ENCODE peak calls at places on chromosomes 7 and 10, in five cellular contexts. Y, I, N, E and M are unnamed samples.

GRCh38 chr10:54800677-54801480 is at the start of gene PCDH15:
- DNase-seq in Y (no peak), I (no peak), N (peak), E (peak), M (peak)

GRCh38 chr7:1853619-1854520 is 183.8 kb downstream of the ELFN1 start:
- DNase-seq in Y (no peak), I (no peak), N (peak), E (no peak), M (no peak)

GRCh38 chr7:68176974-68177373 is 1180.3 kb downstream of the TYW1 start:
- DNase-seq in Y (peak), I (peak), N (peak), E (peak), M (peak)

GRCh38 chr7:33062023-33062781 is at the start of gene NT5C3A:
- DNase-seq in Y (peak), I (peak), N (peak), E (peak), M (peak)

GRCh38 chr10:73887038-73888015 is 13.0 kb upstream of the CAMK2G start:
- DNase-seq in Y (peak), I (peak), N (peak), E (peak), M (peak)

GRCh38 chr10:35843524-35844171 is 201.6 kb upstream of the FZD8 start:
- DNase-seq in Y (no peak), I (no peak), N (no peak), E (peak), M (no peak)

GRCh38 chr10:78319371-78319770 is 285.7 kb downstream of the RPS24 start:
- DNase-seq in Y (no peak), I (no peak), N (no peak), E (no peak), M (no peak)

GRCh38 chr7:148664319-148664718 is 34.4 kb upstream of the CUL1 start:
- DNase-seq in Y (peak), I (no peak), N (peak), E (peak), M (peak)

GRCh38 chr7:149772236-149772820 is 1.1 kb downstream of the ZNF467 start:
- DNase-seq in Y (no peak), I (peak), N (peak), E (peak), M (no peak)

GRCh38 chr7:132206594-132206993 is 369.7 kb downstream of the PLXNA4 start:
- DNase-seq in Y (no peak), I (no peak), N (no peak), E (peak), M (no peak)

GRCh38 chr10:78717200-78717599 is 351.6 kb upstream of the ZMIZ1 start:
- DNase-seq in Y (no peak), I (no peak), N (peak), E (peak), M (peak)

GRCh38 chr7:153886506-153887391 is 165.4 kb upstream of the DPP6 start:
- DNase-seq in Y (no peak), I (no peak), N (peak), E (no peak), M (no peak)

DNA sequence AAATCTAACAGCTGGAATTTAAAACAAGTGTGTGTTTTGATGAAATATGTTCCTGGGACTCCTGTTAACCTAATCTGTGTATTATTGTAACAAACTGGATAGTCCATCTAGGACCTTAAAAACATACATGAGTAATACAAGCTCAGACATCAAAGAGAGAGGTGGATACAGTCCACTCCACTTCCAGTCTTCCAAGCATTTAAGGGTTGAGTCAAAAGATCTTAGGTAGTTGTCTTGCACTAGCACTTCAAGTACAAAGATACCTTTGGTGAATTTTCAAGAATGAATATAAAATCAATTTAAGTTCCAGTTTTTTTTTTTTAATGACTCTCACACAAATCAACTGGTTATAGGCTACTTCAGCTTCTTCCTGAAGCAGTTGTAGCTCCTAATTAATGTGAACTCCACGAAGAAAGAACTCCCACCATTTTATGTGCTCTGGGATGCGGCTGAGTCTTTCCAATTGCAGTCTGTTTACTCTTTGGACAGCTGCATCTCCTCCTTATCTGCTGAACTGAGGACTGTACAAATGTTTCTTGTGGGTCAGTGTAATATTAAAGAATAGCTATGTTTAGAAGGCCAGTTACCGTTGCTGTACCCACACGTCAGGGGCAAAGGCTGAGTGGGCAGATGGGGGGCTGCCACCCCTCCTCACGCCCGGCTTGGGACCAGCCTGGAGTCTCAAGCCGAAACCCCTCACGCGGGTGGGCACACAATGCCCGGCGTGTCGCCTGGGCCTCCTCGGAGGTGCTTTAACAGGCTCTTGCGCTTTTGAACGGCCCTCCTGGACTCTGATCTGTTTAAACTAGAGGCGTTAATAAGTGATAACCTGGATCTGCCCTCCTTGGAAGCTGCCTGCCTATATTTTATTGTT is 2.9 kb upstream of the IGF2BP3 start:
- DNase-seq in Y (no peak), I (no peak), N (no peak), E (no peak), M (no peak)
- H3K4me3 ChIP-seq in Y (peak), I (peak), N (no peak), E (no peak), M (peak)

GRCh38 chr7:82623812-82624211 is 180.2 kb upstream of the CACNA2D1 start:
- DNase-seq in Y (no peak), I (no peak), N (no peak), E (no peak), M (peak)

GRCh38 chr7:82629583-82629982 is 186.0 kb upstream of the CACNA2D1 start:
- DNase-seq in Y (no peak), I (no peak), N (no peak), E (no peak), M (peak)

GRCh38 chr7:82624965-82625364 is 181.4 kb upstream of the CACNA2D1 start:
- DNase-seq in Y (no peak), I (no peak), N (no peak), E (no peak), M (no peak)

GRCh38 chr7:82624337-82624736 is 180.8 kb upstream of the CACNA2D1 start:
- DNase-seq in Y (peak), I (no peak), N (no peak), E (no peak), M (peak)

DNA sequence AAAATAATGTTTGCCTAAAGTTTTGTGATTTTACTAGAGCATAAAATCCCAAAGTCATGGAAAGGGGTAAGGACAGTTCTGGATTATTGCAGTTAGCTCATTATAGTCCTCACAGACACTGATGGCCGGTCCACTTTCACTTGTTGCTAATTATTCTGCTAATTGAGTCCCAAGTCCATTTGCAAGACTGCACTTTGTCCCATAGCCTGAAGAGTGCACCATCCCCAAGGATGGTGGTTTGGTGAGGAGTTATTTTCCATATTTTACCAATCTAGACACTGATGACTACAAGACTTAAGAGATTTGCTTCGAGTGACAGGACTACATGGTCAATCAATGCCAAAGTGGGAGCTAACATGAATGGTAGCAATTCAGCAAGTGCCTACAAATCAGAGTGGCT is 181.8 kb upstream of the CACNA2D1 start:
- DNase-seq in Y (no peak), I (no peak), N (no peak), E (no peak), M (peak)
- TF ChIP-seq CTCF in Y (peak), I (no peak), N (no peak), E (no peak), M (peak)

GRCh38 chr10:80452688-80453391 is 1.3 kb upstream of the TSPAN14 start:
- DNase-seq in Y (no peak), I (no peak), N (peak), E (no peak), M (no peak)
- H3K4me3 ChIP-seq in Y (peak), I (peak), N (no peak), E (peak), M (no peak)

DNA sequence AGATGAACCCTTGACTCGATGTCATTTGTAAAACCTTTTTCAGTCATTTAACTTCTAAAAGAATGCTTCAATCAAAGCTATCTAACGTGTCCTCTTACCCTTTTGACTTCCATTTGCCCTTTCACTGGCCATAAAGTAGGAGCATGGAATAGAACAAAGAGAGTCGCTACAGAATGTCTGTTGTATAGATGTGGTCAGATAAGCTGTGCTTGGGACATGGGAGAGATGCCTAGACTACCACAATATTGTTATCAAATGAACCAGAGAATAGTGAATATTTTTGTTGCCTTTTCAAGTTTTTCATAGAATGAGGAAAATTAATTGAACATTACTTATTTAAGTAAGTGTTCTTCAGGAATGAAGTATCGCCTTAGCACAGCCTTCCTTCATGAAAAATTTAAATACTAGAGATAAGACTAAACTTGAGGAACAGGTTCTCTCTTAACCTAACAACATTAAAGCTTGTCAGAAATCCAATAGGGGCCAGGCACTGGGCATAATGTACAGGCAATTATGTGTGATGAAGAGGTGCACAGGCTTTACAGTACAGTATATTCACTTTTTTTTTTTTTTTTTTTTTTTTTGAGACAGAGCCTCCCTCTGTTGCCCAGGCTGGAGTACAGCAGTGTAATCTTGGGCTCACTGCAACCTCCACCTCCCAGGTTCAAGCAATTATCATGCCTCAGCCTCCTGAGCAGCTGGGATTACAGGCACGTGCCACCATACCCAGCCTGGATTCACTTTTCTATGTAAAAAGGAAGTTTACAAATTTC is 7.5 kb upstream of the KMT2E start:
- DNase-seq in Y (no peak), I (no peak), N (no peak), E (no peak), M (no peak)
- TF ChIP-seq CTCF in Y (peak), I (no peak), N (no peak), E (no peak), M (no peak)

GRCh38 chr7:46802460-46802972 is 779.4 kb downstream of the TNS3 start:
- DNase-seq in Y (no peak), I (no peak), N (no peak), E (no peak), M (no peak)
- H3K4me3 ChIP-seq in Y (no peak), I (no peak), N (no peak), E (no peak), M (no peak)

GRCh38 chr7:84613411-84613810 is 418.8 kb upstream of the SEMA3A start:
- DNase-seq in Y (no peak), I (no peak), N (no peak), E (no peak), M (no peak)

GRCh38 chr7:84612976-84613375 is 418.4 kb upstream of the SEMA3A start:
- DNase-seq in Y (no peak), I (no peak), N (no peak), E (no peak), M (peak)

GRCh38 chr7:84611391-84611790 is 416.8 kb upstream of the SEMA3A start:
- DNase-seq in Y (no peak), I (no peak), N (no peak), E (no peak), M (no peak)

GRCh38 chr7:84617265-84618030 is 422.9 kb upstream of the SEMA3A start:
- DNase-seq in Y (no peak), I (no peak), N (no peak), E (no peak), M (no peak)

DNA sequence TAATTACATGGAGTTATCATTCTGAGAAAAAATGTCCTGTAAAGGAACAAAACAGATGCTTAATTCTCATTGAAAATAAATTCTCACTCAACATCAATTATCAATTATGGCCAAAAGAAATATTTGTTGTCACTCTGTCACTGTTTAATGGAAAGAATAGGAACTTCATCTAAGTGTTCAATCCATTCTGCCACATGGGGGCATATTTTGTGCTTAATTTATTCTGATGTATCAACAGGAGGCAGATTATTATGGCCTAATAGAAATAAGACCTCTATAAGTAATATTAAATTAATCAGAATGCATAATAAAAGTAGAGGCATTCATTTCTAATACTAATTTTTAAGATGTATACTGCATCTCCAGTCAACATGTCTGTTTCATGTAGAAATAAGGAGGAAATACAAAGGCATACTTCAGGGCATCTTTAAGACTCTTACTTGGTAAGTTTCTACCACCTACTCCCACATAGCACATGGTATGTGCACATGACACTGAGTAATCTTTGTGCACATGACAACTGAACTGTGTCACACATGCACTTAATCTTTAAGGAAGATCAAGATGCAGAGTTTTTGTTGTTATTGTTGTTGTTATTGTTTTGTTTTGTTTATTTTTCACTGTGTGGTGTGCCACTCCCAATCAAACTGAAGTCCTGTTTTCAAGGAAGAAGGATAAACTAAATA is 420.4 kb upstream of the SEMA3A start:
- DNase-seq in Y (peak), I (no peak), N (no peak), E (no peak), M (peak)
- TF ChIP-seq CTCF in Y (peak), I (peak), N (no peak), E (no peak), M (peak)

DNA sequence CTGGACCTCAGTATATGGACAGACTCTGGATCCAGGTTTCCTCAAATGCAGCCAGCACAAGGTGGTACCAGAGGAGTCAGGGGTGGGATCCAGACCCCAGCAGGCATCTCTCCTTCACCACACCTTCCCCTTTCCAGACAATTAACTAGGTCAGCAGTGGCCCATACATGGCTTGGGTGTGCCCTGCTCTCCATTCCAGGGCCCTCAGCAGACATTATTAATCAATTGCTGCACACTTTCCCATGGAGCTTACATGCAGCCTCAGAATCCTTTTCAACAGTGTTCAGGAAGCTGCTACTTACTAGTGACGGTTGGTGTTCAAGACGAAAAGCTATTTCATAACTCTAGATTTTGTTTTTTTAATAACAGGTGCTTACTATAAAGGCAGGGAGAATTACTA is 6.0 kb downstream of the COL13A1 start:
- DNase-seq in Y (peak), I (no peak), N (no peak), E (no peak), M (peak)
- H3K4me3 ChIP-seq in Y (no peak), I (no peak), N (no peak), E (no peak), M (no peak)

GRCh38 chr7:22443370-22444180 is 56.4 kb downstream of the STEAP1B start:
- DNase-seq in Y (peak), I (no peak), N (no peak), E (no peak), M (peak)
- TF ChIP-seq CTCF in Y (no peak), I (no peak), N (no peak), E (no peak), M (no peak)